ENCODE peak calls at places on chromosome 21, in four cellular contexts. W, Y, J and T are unnamed samples.
A peak's percentile ranks its signal among the peaks of the same experiment; 100 is the strongest.

GRCh38 chr21:45891388-45892155 is 90.0 kb upstream of the COL6A1 start:
- DNase-seq in J (no peak), Y (no peak), W (no peak), T (no peak)

GRCh38 chr21:35072960-35073359 is 23.9 kb upstream of the RUNX1 start:
- DNase-seq in W (no peak), J (no peak), Y (no peak), T (no peak)

GRCh38 chr21:26377111-26377694 is 195.9 kb downstream of the CYYR1 start:
- DNase-seq in W (no peak), J (no peak), Y (no peak), T (no peak)

GRCh38 chr21:45377866-45378257 is 27.1 kb upstream of the COL18A1 start:
- DNase-seq in J (no peak), W (no peak), Y (no peak), T (no peak)

GRCh38 chr21:43292041-43292865 is 123.4 kb downstream of the CRYAA start:
- DNase-seq in Y (no peak), J (no peak), W (no peak), T (no peak)

GRCh38 chr21:15282666-15283065 is 217.9 kb upstream of the NRIP1 start:
- DNase-seq in W (no peak), J (no peak), Y (no peak), T (no peak)

GRCh38 chr21:45417951-45418300 is 13.0 kb downstream of the COL18A1 start:
- DNase-seq in J (no peak), W (no peak), Y (no peak), T (no peak)

GRCh38 chr21:42846221-42846620 is 33.1 kb downstream of the WDR4 start:
- DNase-seq in W (no peak), J (peak; percentile 28), Y (no peak), T (no peak)

GRCh38 chr21:38669186-38669585 is 136.5 kb upstream of the ETS2 start:
- DNase-seq in J (no peak), Y (peak; percentile 6), W (peak; percentile 60), T (no peak)

GRCh38 chr21:15425049-15425448 is 304.7 kb upstream of the USP25 start:
- DNase-seq in Y (no peak), J (no peak), W (no peak), T (no peak)

GRCh38 chr21:26118928-26119540 is 51.5 kb downstream of the APP start:
- DNase-seq in W (no peak), Y (no peak), J (no peak), T (peak; percentile 47)

GRCh38 chr21:31875424-31876097 is 2.7 kb downstream of the HUNK start:
- DNase-seq in J (no peak), Y (no peak), W (no peak), T (no peak)

GRCh38 chr21:38787461-38788274 is 18.1 kb upstream of the ETS2 start:
- DNase-seq in J (no peak), Y (no peak), W (peak; percentile 37), T (no peak)

GRCh38 chr21:29208666-29209059 is 78.2 kb downstream of the MAP3K7CL start:
- DNase-seq in W (no peak), Y (no peak), J (no peak), T (no peak)

GRCh38 chr21:34536820-34537219 is 24.8 kb upstream of the KCNE1 start:
- DNase-seq in W (no peak), J (no peak), Y (no peak), T (no peak)

GRCh38 chr21:24941316-24942185 is 665.7 kb downstream of the MRPL39 start:
- DNase-seq in J (no peak), W (peak; percentile 33), Y (no peak), T (no peak)

GRCh38 chr21:45535341-45536081 is 6.7 kb downstream of the SLC19A1 start:
- DNase-seq in W (no peak), Y (no peak), J (peak; percentile 48), T (peak; percentile 63)

GRCh38 chr21:24716306-24716918 is 890.9 kb downstream of the MRPL39 start:
- DNase-seq in J (no peak), W (no peak), Y (no peak), T (no peak)

GRCh38 chr21:34852438-34852837 is 183.6 kb downstream of the CLIC6 start:
- DNase-seq in W (no peak), J (peak; percentile 13), Y (no peak), T (no peak)

GRCh38 chr21:20443558-20444155 is 554.6 kb upstream of the NCAM2 start:
- DNase-seq in Y (no peak), W (peak; percentile 76), J (no peak), T (no peak)

GRCh38 chr21:25330266-25330665 is 277.0 kb downstream of the MRPL39 start:
- DNase-seq in J (no peak), Y (no peak), W (no peak), T (no peak)

GRCh38 chr21:33490991-33491372 is 534 bp downstream of the DNAJC28 start:
- DNase-seq in W (no peak), J (no peak), Y (no peak), T (no peak)

GRCh38 chr21:37937668-37938067 is 21.4 kb upstream of the KCNJ6 start:
- DNase-seq in Y (no peak), J (no peak), W (no peak), T (no peak)

GRCh38 chr21:31370893-31371652 is 27.0 kb upstream of the TIAM1 start:
- DNase-seq in J (no peak), Y (no peak), W (no peak), T (no peak)

GRCh38 chr21:15036189-15036588 is 28.6 kb downstream of the NRIP1 start:
- DNase-seq in Y (no peak), W (no peak), J (no peak), T (no peak)

GRCh38 chr21:14523234-14523633 is 22.9 kb downstream of the SAMSN1 start:
- DNase-seq in Y (peak; percentile 31), W (no peak), J (no peak), T (no peak)

GRCh38 chr21:26007911-26008579 is 162.5 kb downstream of the APP start:
- DNase-seq in W (no peak), Y (no peak), J (no peak), T (peak; percentile 62)

GRCh38 chr21:38839683-38840286 is 34.1 kb downstream of the ETS2 start:
- DNase-seq in W (no peak), Y (no peak), J (no peak), T (no peak)

GRCh38 chr21:46619846-46620245 is 15.0 kb upstream of the S100B start:
- DNase-seq in Y (no peak), W (no peak), J (no peak), T (no peak)